ENCODE peak calls at places on chromosome 11, in ten cellular contexts. P is pancreas; F is HuH-7.5; T is HFFc6; B is SIG-M5; O is NCI-H524; Z is stimulated activated CD8-positive, alpha-beta memory T cell treated with anti-CD3 and anti-CD28 coated beads, Interleukin-4, amount 100 ng/mL, for 1 hour; H is T-cell; Q is cardiac septum; N is SHP77. U is an unnamed sample.

GRCh38 chr11:129163714-129164164 is 28.4 kb downstream of the ARHGAP32 start:
- DNase-seq in P (no peak), F (no peak), T (no peak), B (no peak), O (no peak), Z (no peak), H (no peak), Q (no peak), N (no peak), U (no peak)

GRCh38 chr11:10779086-10779485 is 28.0 kb downstream of the CTR9 start:
- DNase-seq in P (no peak), F (no peak), T (no peak), B (no peak), O (no peak), Z (no peak), H (no peak), Q (no peak), N (no peak), U (no peak)

GRCh38 chr11:27757953-27758352 is 57.7 kb upstream of the BDNF start:
- DNase-seq in P (no peak), F (no peak), T (peak), B (no peak), O (no peak), Z (no peak), H (no peak), Q (no peak), N (no peak), U (no peak)

GRCh38 chr11:66020618-66021357 is 5.5 kb downstream of the CATSPER1 start:
- DNase-seq in P (no peak), F (no peak), T (peak), B (no peak), O (no peak), Z (no peak), H (peak), Q (peak), N (peak), U (no peak)

GRCh38 chr11:128615076-128615475 is 27.7 kb upstream of the ETS1 start:
- DNase-seq in P (no peak), F (no peak), T (no peak), B (no peak), O (no peak), Z (no peak), H (no peak), Q (no peak), N (no peak), U (no peak)

GRCh38 chr11:31947051-31947450 is 135.9 kb upstream of the PAX6 start:
- DNase-seq in P (no peak), F (no peak), T (no peak), B (no peak), O (no peak), Z (no peak), H (no peak), Q (no peak), N (no peak), U (no peak)

GRCh38 chr11:110065189-110065588 is 28.0 kb upstream of the ZC3H12C start:
- DNase-seq in P (no peak), F (no peak), T (no peak), B (no peak), O (no peak), Z (no peak), H (no peak), Q (no peak), N (no peak), U (no peak)

GRCh38 chr11:122642472-122642922 is 13.0 kb upstream of the UBASH3B start:
- DNase-seq in P (peak), F (peak), T (peak), B (no peak), O (no peak), Z (no peak), H (no peak), Q (peak), N (no peak), U (no peak)

GRCh38 chr11:832529-833113 is at the start of gene CD151:
- DNase-seq in P (peak), F (no peak), T (no peak), B (no peak), O (peak), Z (no peak), H (no peak), Q (peak), N (peak), U (no peak)

GRCh38 chr11:120522736-120523135 is 11.2 kb downstream of the GRIK4 start:
- DNase-seq in P (no peak), F (no peak), T (no peak), B (no peak), O (no peak), Z (no peak), H (no peak), Q (no peak), N (peak), U (no peak)

GRCh38 chr11:64933213-64933934 is 2.3 kb downstream of the GPHA2 start:
- DNase-seq in P (no peak), F (no peak), T (no peak), B (no peak), O (no peak), Z (no peak), H (no peak), Q (no peak), N (no peak), U (no peak)

GRCh38 chr11:10265936-10266335 is 28.1 kb downstream of the SBF2 start:
- DNase-seq in P (no peak), F (no peak), T (peak), B (no peak), O (no peak), Z (no peak), H (no peak), Q (no peak), N (no peak), U (no peak)

GRCh38 chr11:86041975-86042378 is 26.9 kb downstream of the PICALM start:
- DNase-seq in P (peak), F (peak), T (peak), B (peak), O (peak), Z (no peak), H (peak), Q (no peak), N (peak), U (peak)

GRCh38 chr11:126723665-126724045 is 276.9 kb downstream of the KIRREL3 start:
- DNase-seq in P (no peak), F (no peak), T (no peak), B (no peak), O (no peak), Z (no peak), H (no peak), Q (no peak), N (no peak), U (no peak)

GRCh38 chr11:10823152-10823579 is 14.4 kb upstream of the EIF4G2 start:
- DNase-seq in P (no peak), F (no peak), T (no peak), B (no peak), O (no peak), Z (no peak), H (no peak), Q (no peak), N (no peak), U (no peak)

GRCh38 chr11:12581923-12582322 is 92.3 kb upstream of the TEAD1 start:
- DNase-seq in P (no peak), F (no peak), T (peak), B (no peak), O (peak), Z (no peak), H (no peak), Q (no peak), N (no peak), U (no peak)

GRCh38 chr11:75597636-75598035 is 35.6 kb downstream of the SERPINH1 start:
- DNase-seq in P (no peak), F (peak), T (no peak), B (no peak), O (peak), Z (no peak), H (no peak), Q (no peak), N (peak), U (no peak)

GRCh38 chr11:111408789-111409727 is 30.0 kb upstream of the POU2AF1 start:
- DNase-seq in P (no peak), F (no peak), T (no peak), B (peak), O (no peak), Z (no peak), H (no peak), Q (no peak), N (no peak), U (no peak)

GRCh38 chr11:66316849-66317251 is at the start of gene CD248:
- DNase-seq in P (no peak), F (no peak), T (peak), B (no peak), O (no peak), Z (no peak), H (no peak), Q (peak), N (no peak), U (peak)

GRCh38 chr11:103031834-103032233 is 60.1 kb downstream of the DCUN1D5 start:
- DNase-seq in P (no peak), F (no peak), T (no peak), B (no peak), O (no peak), Z (no peak), H (no peak), Q (no peak), N (no peak), U (no peak)

GRCh38 chr11:117456027-117456720 is 128.5 kb downstream of the CEP164 start:
- DNase-seq in P (no peak), F (no peak), T (no peak), B (no peak), O (no peak), Z (no peak), H (no peak), Q (no peak), N (no peak), U (no peak)

GRCh38 chr11:59560290-59560701 is 49.0 kb downstream of the OR4D9 start:
- DNase-seq in P (peak), F (peak), T (peak), B (no peak), O (peak), Z (no peak), H (peak), Q (no peak), N (no peak), U (no peak)

GRCh38 chr11:111378185-111378772 is 796 bp downstream of the POU2AF1 start:
- DNase-seq in P (no peak), F (no peak), T (no peak), B (no peak), O (no peak), Z (no peak), H (no peak), Q (no peak), N (no peak), U (no peak)

GRCh38 chr11:75240381-75241035 is at the start of gene TPBGL:
- DNase-seq in P (no peak), F (no peak), T (no peak), B (no peak), O (no peak), Z (no peak), H (no peak), Q (peak), N (no peak), U (no peak)

GRCh38 chr11:13761712-13762111 is 93.2 kb downstream of the FAR1 start:
- DNase-seq in P (no peak), F (no peak), T (peak), B (no peak), O (no peak), Z (no peak), H (no peak), Q (no peak), N (no peak), U (no peak)

GRCh38 chr11:48047616-48048015 is 67.3 kb downstream of the PTPRJ start:
- DNase-seq in P (no peak), F (no peak), T (peak), B (no peak), O (no peak), Z (no peak), H (no peak), Q (no peak), N (no peak), U (no peak)